ENCODE peak calls at places on chromosomes 5 and 9, in seven cellular contexts. F is stimulated activated CD8-positive, alpha-beta memory T cell treated with anti-CD3 and anti-CD28 coated beads, Interleukin-2, amount 100 ng/mL, for 48 hours; U is HAP-1; J is activated CD8-positive, alpha-beta T cell treated with anti-CD3 and anti-CD28 coated beads for 36 hours; D is activated naive CD8-positive, alpha-beta T cell treated with anti-CD3 and anti-CD28 coated beads for 36 hours; S is lower leg skin; G is stromal cell of bone marrow. N is an unnamed sample.

GRCh38 chr5:55385227-55385626 is 77.4 kb downstream of the MTREX start:
- DNase-seq in F (no peak), U (no peak), J (no peak), D (no peak), S (no peak), G (no peak), N (no peak)

GRCh38 chr9:118331622-118332045 is 627.4 kb downstream of the TLR4 start:
- DNase-seq in F (no peak), U (no peak), J (no peak), D (no peak), S (no peak), G (peak; percentile 83), N (no peak)

GRCh38 chr9:129232839-129233568 is 54.9 kb upstream of the IER5L start:
- DNase-seq in F (no peak), U (no peak), J (no peak), D (no peak), S (no peak), G (no peak), N (no peak)

GRCh38 chr9:79895232-79895631 is 323.5 kb downstream of the TLE4 start:
- DNase-seq in F (no peak), U (no peak), J (no peak), D (no peak), S (no peak), G (no peak), N (no peak)

GRCh38 chr5:150434502-150434901 is 15.0 kb downstream of the RPS14 start:
- DNase-seq in F (no peak), U (no peak), J (no peak), D (no peak), S (no peak), G (no peak), N (no peak)

GRCh38 chr9:2126331-2126789 is 111.2 kb downstream of the SMARCA2 start:
- DNase-seq in F (no peak), U (no peak), J (no peak), D (no peak), S (no peak), G (peak; percentile 18), N (no peak)

GRCh38 chr5:135930949-135931295 is 23.9 kb downstream of the LECT2 start:
- DNase-seq in F (no peak), U (no peak), J (no peak), D (no peak), S (no peak), G (no peak), N (no peak)

GRCh38 chr5:150987746-150988145 is 32.6 kb upstream of the GPX3 start:
- DNase-seq in F (no peak), U (no peak), J (no peak), D (no peak), S (no peak), G (no peak), N (no peak)

GRCh38 chr9:130579738-130580463 is 524 bp downstream of the FUBP3 start:
- DNase-seq in F (no peak), U (peak; percentile 22), J (no peak), D (no peak), S (no peak), G (no peak), N (no peak)

GRCh38 chr9:131727184-131727785 is 12.6 kb downstream of the RAPGEF1 start:
- DNase-seq in F (no peak), U (no peak), J (peak; percentile 49), D (peak; percentile 33), S (no peak), G (no peak), N (no peak)

GRCh38 chr9:91803143-91803940 is 146.7 kb downstream of the ROR2 start:
- DNase-seq in F (no peak), U (no peak), J (no peak), D (no peak), S (peak; percentile 53), G (peak; percentile 37), N (no peak)

GRCh38 chr5:151230048-151230680 is 6.3 kb upstream of the CCDC69 start:
- DNase-seq in F (no peak), U (no peak), J (no peak), D (no peak), S (no peak), G (no peak), N (no peak)

GRCh38 chr9:101376117-101376866 is 8.5 kb downstream of the BAAT start:
- DNase-seq in F (no peak), U (peak; percentile 32), J (no peak), D (no peak), S (no peak), G (peak; percentile 62), N (no peak)

GRCh38 chr5:39231705-39232525 is 12.6 kb upstream of the FYB1 start:
- DNase-seq in F (no peak), U (no peak), J (peak; percentile 81), D (no peak), S (no peak), G (no peak), N (no peak)

GRCh38 chr5:143551765-143552164 is 148.3 kb upstream of the NR3C1 start:
- DNase-seq in F (no peak), U (no peak), J (no peak), D (no peak), S (no peak), G (no peak), N (no peak)

GRCh38 chr5:176187276-176188062 is 50.8 kb upstream of the SIMC1 start:
- DNase-seq in F (no peak), U (no peak), J (no peak), D (no peak), S (peak; percentile 75), G (no peak), N (no peak)

GRCh38 chr9:68867066-68867465 is 146.8 kb downstream of the PRKACG start:
- DNase-seq in F (no peak), U (no peak), J (no peak), D (no peak), S (no peak), G (no peak), N (no peak)

GRCh38 chr9:105421154-105421553 is 26.7 kb upstream of the FSD1L start:
- DNase-seq in F (no peak), U (no peak), J (no peak), D (no peak), S (no peak), G (no peak), N (no peak)

GRCh38 chr9:89278997-89279739 is 31.8 kb upstream of the CKS2 start:
- DNase-seq in F (no peak), U (peak; percentile 51), J (peak; percentile 34), D (no peak), S (no peak), G (peak; percentile 51), N (no peak)

GRCh38 chr5:56900395-56900794 is 9.0 kb upstream of the SETD9 start:
- DNase-seq in F (no peak), U (no peak), J (no peak), D (no peak), S (no peak), G (no peak), N (no peak)

GRCh38 chr5:158606228-158606627 is 493.5 kb downstream of the EBF1 start:
- DNase-seq in F (no peak), U (no peak), J (no peak), D (no peak), S (no peak), G (no peak), N (no peak)

GRCh38 chr5:127399068-127399467 is 108.5 kb downstream of the MEGF10 start:
- DNase-seq in F (no peak), U (no peak), J (no peak), D (no peak), S (no peak), G (no peak), N (no peak)

GRCh38 chr5:173663810-173664526 is 47.5 kb upstream of the BOD1 start:
- DNase-seq in F (no peak), U (no peak), J (no peak), D (no peak), S (peak; percentile 83), G (no peak), N (peak; percentile 50)

GRCh38 chr9:128138001-128138400 is 10.5 kb upstream of the PTGES2 start:
- DNase-seq in F (no peak), U (no peak), J (no peak), D (no peak), S (no peak), G (no peak), N (no peak)

GRCh38 chr5:96875805-96876291 is 452 bp upstream of the ERAP2 start:
- DNase-seq in F (no peak), U (peak; percentile 13), J (peak; percentile 63), D (peak; percentile 35), S (no peak), G (no peak), N (no peak)

GRCh38 chr9:108816037-108816436 is 39.7 kb downstream of the ACTL7B start:
- DNase-seq in F (no peak), U (no peak), J (no peak), D (no peak), S (no peak), G (no peak), N (no peak)

GRCh38 chr5:173772407-173773059 is 115.6 kb upstream of the CPEB4 start:
- DNase-seq in F (no peak), U (no peak), J (no peak), D (no peak), S (no peak), G (no peak), N (no peak)

GRCh38 chr9:129027224-129027684 is 877 bp downstream of the SH3GLB2 start:
- DNase-seq in F (no peak), U (no peak), J (no peak), D (no peak), S (no peak), G (no peak), N (no peak)

GRCh38 chr5:9619331-9620092 is 10.6 kb downstream of the TAS2R1 start:
- DNase-seq in F (no peak), U (no peak), J (no peak), D (no peak), S (no peak), G (no peak), N (no peak)

GRCh38 chr5:88436290-88436689 is 167.6 kb upstream of the TMEM161B start:
- DNase-seq in F (no peak), U (no peak), J (no peak), D (no peak), S (no peak), G (no peak), N (no peak)

GRCh38 chr9:100589582-100589981 is 11.7 kb downstream of the CAVIN4 start:
- DNase-seq in F (no peak), U (no peak), J (no peak), D (no peak), S (no peak), G (no peak), N (no peak)

GRCh38 chr9:94533155-94533554 is 21.7 kb upstream of the PCAT7 start:
- DNase-seq in F (no peak), U (no peak), J (no peak), D (no peak), S (no peak), G (no peak), N (no peak)

GRCh38 chr9:124621371-124622328 is 114.5 kb upstream of the NR5A1 start:
- DNase-seq in F (no peak), U (no peak), J (no peak), D (no peak), S (no peak), G (peak; percentile 31), N (no peak)

GRCh38 chr9:3455712-3456111 is 70.1 kb downstream of the RFX3 start:
- DNase-seq in F (no peak), U (no peak), J (no peak), D (no peak), S (no peak), G (no peak), N (no peak)

GRCh38 chr9:98906273-98907040 is 37.2 kb upstream of the COL15A1 start:
- DNase-seq in F (no peak), U (no peak), J (no peak), D (no peak), S (peak; percentile 84), G (no peak), N (no peak)

GRCh38 chr5:94691947-94692346 is 73.5 kb downstream of the SLF1 start:
- DNase-seq in F (no peak), U (no peak), J (no peak), D (no peak), S (no peak), G (peak; percentile 14), N (no peak)